ENCODE peak calls at places on chromosomes 11 and 22, in seven cellular contexts. K is body of pancreas, V is adrenal gland, X is transverse colon, T is tibial nerve, S is ovary, H is IMR-90. U is an unnamed sample. For H3K27me3, the result is how much of the 10 kb centered on the place peaks cover.

GRCh38 chr22:27726344-27726725 is 75.2 kb downstream of the MN1 start:
- DNase-seq in T (no peak), H (no peak), X (no peak), V (no peak), S (no peak), K (no peak), U (no peak)

GRCh38 chr11:34335801-34336200 is 22.0 kb downstream of the ABTB2 start:
- DNase-seq in T (no peak), S (no peak), K (no peak), V (no peak), H (no peak), X (no peak), U (no peak)

GRCh38 chr11:69683764-69684333 is 8.7 kb upstream of the LTO1 start:
- DNase-seq in T (no peak), X (peak), H (no peak), K (no peak), V (no peak), S (no peak), U (peak)

GRCh38 chr22:36365020-36365411 is 22.8 kb downstream of the MYH9 start:
- DNase-seq in X (peak), V (peak), K (no peak), H (peak), S (no peak), T (no peak), U (peak)

GRCh38 chr11:126257144-126257543 is 11.6 kb downstream of the SRPRA start:
- DNase-seq in K (no peak), V (no peak), S (no peak), T (no peak), X (no peak), H (no peak), U (no peak)

GRCh38 chr22:41094036-41094435 is 1.6 kb downstream of the EP300 start:
- DNase-seq in T (no peak), K (no peak), H (peak), V (no peak), S (no peak), X (peak), U (no peak)

GRCh38 chr11:124611016-124611571 is at the start of gene PANX3:
- DNase-seq in H (no peak), T (no peak), V (no peak), X (no peak), K (no peak), S (no peak), U (no peak)

GRCh38 chr11:74870485-74870884 is 78.4 kb downstream of the XRRA1 start:
- DNase-seq in T (no peak), V (no peak), X (no peak), H (peak), S (no peak), K (no peak), U (no peak)

GRCh38 chr11:32162906-32163305 is 72.0 kb downstream of the RCN1 start:
- DNase-seq in S (no peak), X (no peak), V (no peak), T (no peak), K (no peak), H (no peak), U (no peak)

GRCh38 chr11:119741369-119742262 is 12.6 kb upstream of the NECTIN1 start:
- DNase-seq in V (no peak), S (peak), H (no peak), X (peak), K (peak), T (no peak), U (peak)

GRCh38 chr11:1879342-1879940 is 12.3 kb downstream of the PRR33 start:
- DNase-seq in X (no peak), K (no peak), V (peak), T (no peak), H (no peak), S (peak), U (no peak)

GRCh38 chr22:41314821-41315220 is 13.5 kb downstream of the ZC3H7B start:
- DNase-seq in X (no peak), H (no peak), S (no peak), V (no peak), K (no peak), T (no peak), U (no peak)

GRCh38 chr11:22432331-22433065 is 94.3 kb downstream of the SLC17A6 start:
- DNase-seq in H (peak), V (peak), K (peak), T (peak), S (peak), X (no peak), U (no peak)

GRCh38 chr11:65787649-65788622 is 1.1 kb downstream of the OVOL1 start:
- DNase-seq in K (peak), S (no peak), H (no peak), V (no peak), X (peak), T (no peak), U (peak)

GRCh38 chr11:69211540-69212120 is 55.9 kb downstream of the SMIM38 start:
- DNase-seq in V (peak), K (no peak), S (no peak), X (no peak), T (no peak), H (no peak), U (no peak)

GRCh38 chr11:64759131-64759721 is 548 bp downstream of the PYGM start:
- DNase-seq in S (peak), H (no peak), K (no peak), X (no peak), V (no peak), T (no peak), U (peak)

GRCh38 chr11:22338465-22338810 is 257 bp downstream of the SLC17A6 start:
- DNase-seq in H (no peak), S (no peak), K (no peak), T (no peak), X (no peak), V (no peak), U (no peak)

GRCh38 chr22:48493733-48494132 is 1333.9 kb downstream of the BRD1 start:
- DNase-seq in T (no peak), V (no peak), X (no peak), H (no peak), K (no peak), S (peak), U (no peak)

GRCh38 chr11:124751391-124751740 is 689 bp downstream of the VSIG2 start:
- DNase-seq in H (no peak), S (no peak), T (no peak), X (no peak), V (no peak), K (no peak), U (no peak)

GRCh38 chr11:19398772-19399542 is 158.2 kb upstream of the E2F8 start:
- DNase-seq in K (peak), S (peak), H (peak), T (peak), V (peak), X (peak), U (peak)

GRCh38 chr22:50481440-50482106 is at the start of gene ADM2:
- DNase-seq in T (no peak), H (no peak), X (peak), K (peak), S (no peak), V (no peak), U (peak)

GRCh38 chr22:48096846-48097665 is 1334.6 kb downstream of the TBC1D22A start:
- DNase-seq in T (no peak), S (no peak), H (no peak), V (no peak), X (no peak), K (no peak), U (no peak)

GRCh38 chr22:23289851-23290724 is 109.8 kb downstream of the BCR start:
- DNase-seq in K (peak), V (peak), S (peak), X (peak), T (peak), H (peak), U (peak)

GRCh38 chr22:27139935-27140493 is 482.6 kb downstream of the MIAT start:
- DNase-seq in K (no peak), S (peak), H (peak), T (no peak), X (no peak), V (no peak), U (peak)

GRCh38 chr11:112605093-112605666 is 344.5 kb upstream of the PLET1 start:
- DNase-seq in H (peak), V (no peak), S (no peak), T (no peak), K (no peak), X (no peak), U (no peak)

GRCh38 chr11:65555693-65556231 is 2.4 kb downstream of the LTBP3 start:
- DNase-seq in S (peak), V (peak), T (no peak), X (no peak), K (peak), H (peak), U (peak)

GRCh38 chr11:102147632-102148031 is 37.4 kb downstream of the YAP1 start:
- DNase-seq in T (no peak), K (no peak), X (no peak), V (no peak), H (no peak), S (no peak), U (no peak)

GRCh38 chr22:38314140-38314991 is 2.9 kb downstream of the CSNK1E start:
- DNase-seq in V (no peak), K (no peak), S (peak), X (peak), H (peak), T (no peak), U (no peak)
- TF ChIP-seq POLR2A in V (no peak), K (no peak), S (no peak), X (peak), H (peak), T (no peak), U (no peak)

GRCh38 chr11:9905562-9905961 is 241.7 kb downstream of the SWAP70 start:
- DNase-seq in V (no peak), T (no peak), H (no peak), K (no peak), S (no peak), X (no peak), U (no peak)
- H3K27ac ChIP-seq in V (peak), T (peak), H (peak), K (no peak), S (no peak), X (no peak), U (no peak)

GRCh38 chr22:17518379-17518778 is 44.9 kb upstream of the SLC25A18 start:
- DNase-seq in S (no peak), H (no peak), X (no peak), V (no peak), T (no peak), K (no peak), U (no peak)

GRCh38 chr22:17523925-17524324 is 39.4 kb upstream of the SLC25A18 start:
- DNase-seq in K (no peak), V (no peak), X (no peak), H (no peak), S (no peak), T (no peak), U (no peak)
- H3K27me3 ChIP-seq in K (under half), V (under half), X (under half), H (under half), S (under half), T (under half), U (under half)

GRCh38 chr11:116851631-116852030 is 14.2 kb upstream of the APOA1 start:
- DNase-seq in S (no peak), V (no peak), K (no peak), H (no peak), X (peak), T (no peak), U (no peak)

GRCh38 chr11:116849491-116849890 is 12.1 kb upstream of the APOA1 start:
- DNase-seq in S (no peak), T (no peak), V (no peak), K (no peak), X (no peak), H (no peak), U (no peak)

GRCh38 chr11:116847612-116848011 is 10.2 kb upstream of the APOA1 start:
- DNase-seq in T (no peak), X (no peak), V (no peak), K (no peak), H (no peak), S (no peak), U (no peak)

GRCh38 chr11:116852261-116853125 is 15.1 kb upstream of the APOA1 start:
- DNase-seq in S (peak), T (no peak), H (peak), V (no peak), K (no peak), X (peak), U (no peak)

GRCh38 chr11:116849060-116849459 is 11.6 kb upstream of the APOA1 start:
- DNase-seq in T (no peak), X (no peak), H (no peak), V (no peak), S (no peak), K (no peak), U (no peak)
- TF ChIP-seq POLR2A in T (no peak), X (no peak), H (no peak), V (no peak), S (no peak), K (no peak), U (no peak)

DNA sequence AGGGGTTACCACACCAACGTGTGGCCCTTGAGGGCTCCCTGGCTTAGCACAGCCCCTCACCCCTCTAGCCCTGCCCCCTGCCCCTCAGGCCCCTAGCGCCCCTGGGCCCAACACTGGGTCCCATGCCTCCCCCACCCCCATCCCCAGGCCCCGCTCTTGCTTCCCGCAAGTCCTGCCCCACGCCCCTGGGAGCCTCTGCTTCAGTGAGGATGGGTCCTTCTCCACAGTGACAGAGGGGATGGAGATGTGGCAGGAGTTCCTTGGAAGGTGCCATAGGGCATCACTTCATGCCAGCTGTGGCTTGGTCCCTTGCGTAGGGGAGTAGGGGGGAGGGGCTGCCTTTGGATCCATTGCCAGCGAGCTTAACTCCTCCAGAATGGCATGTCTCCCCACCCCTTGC is 9.5 kb upstream of the TBC1D22A start:
- DNase-seq in K (no peak), T (no peak), V (no peak), X (no peak), S (no peak), H (no peak), U (no peak)
- H3K27ac ChIP-seq in K (no peak), T (peak), V (peak), X (peak), S (no peak), H (peak), U (no peak)

GRCh38 chr11:17719028-17719939 is at the start of gene MYOD1:
- DNase-seq in V (no peak), S (no peak), H (no peak), K (no peak), X (no peak), T (no peak), U (no peak)
- H3K27me3 ChIP-seq in V (half or more), S (under half), H (half or more), K (under half), X (half or more), T (under half), U (under half)

GRCh38 chr22:19496324-19496630 is 16.6 kb downstream of the CDC45 start:
- DNase-seq in T (no peak), V (no peak), H (no peak), S (no peak), X (no peak), K (no peak), U (no peak)

GRCh38 chr22:19498154-19498865 is 18.6 kb downstream of the CDC45 start:
- DNase-seq in K (no peak), V (no peak), T (no peak), H (no peak), X (no peak), S (no peak), U (no peak)

GRCh38 chr22:19498866-19499190 is 19.1 kb downstream of the CDC45 start:
- DNase-seq in K (no peak), X (no peak), T (no peak), S (no peak), H (no peak), V (no peak), U (no peak)

GRCh38 chr22:19495562-19496323 is 16.0 kb downstream of the CDC45 start:
- DNase-seq in V (no peak), H (peak), X (no peak), T (no peak), S (no peak), K (no peak), U (no peak)

DNA sequence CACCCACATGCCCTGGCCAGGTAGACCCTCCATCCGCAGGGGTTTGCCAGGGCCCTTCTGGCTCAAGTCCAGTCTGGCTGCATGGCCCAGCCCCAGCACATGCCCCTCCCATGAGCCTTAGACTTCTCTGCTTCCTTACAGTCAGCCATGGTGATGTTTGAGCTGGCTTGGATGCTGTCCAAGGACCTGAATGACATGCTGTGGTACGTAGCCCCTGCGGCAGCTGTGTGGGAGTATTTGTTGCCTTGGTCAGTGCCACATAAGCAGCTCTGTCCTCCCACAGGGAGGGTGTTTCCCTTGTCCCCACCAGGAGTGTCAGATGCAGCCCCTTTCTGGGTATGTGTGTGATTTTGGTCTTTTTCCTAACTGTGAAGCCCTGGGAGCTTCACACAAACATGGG is 17.5 kb downstream of the CDC45 start:
- DNase-seq in S (no peak), V (no peak), T (no peak), H (peak), K (no peak), X (no peak), U (no peak)
- TF ChIP-seq POLR2A in S (no peak), V (no peak), T (no peak), H (peak), K (no peak), X (no peak), U (no peak)

GRCh38 chr22:32532819-32533128 is 58.2 kb downstream of the FBXO7 start:
- DNase-seq in V (no peak), X (no peak), K (no peak), H (no peak), S (no peak), T (peak), U (no peak)
- H3K27ac ChIP-seq in V (peak), X (peak), K (peak), H (peak), S (peak), T (peak), U (peak)

DNA sequence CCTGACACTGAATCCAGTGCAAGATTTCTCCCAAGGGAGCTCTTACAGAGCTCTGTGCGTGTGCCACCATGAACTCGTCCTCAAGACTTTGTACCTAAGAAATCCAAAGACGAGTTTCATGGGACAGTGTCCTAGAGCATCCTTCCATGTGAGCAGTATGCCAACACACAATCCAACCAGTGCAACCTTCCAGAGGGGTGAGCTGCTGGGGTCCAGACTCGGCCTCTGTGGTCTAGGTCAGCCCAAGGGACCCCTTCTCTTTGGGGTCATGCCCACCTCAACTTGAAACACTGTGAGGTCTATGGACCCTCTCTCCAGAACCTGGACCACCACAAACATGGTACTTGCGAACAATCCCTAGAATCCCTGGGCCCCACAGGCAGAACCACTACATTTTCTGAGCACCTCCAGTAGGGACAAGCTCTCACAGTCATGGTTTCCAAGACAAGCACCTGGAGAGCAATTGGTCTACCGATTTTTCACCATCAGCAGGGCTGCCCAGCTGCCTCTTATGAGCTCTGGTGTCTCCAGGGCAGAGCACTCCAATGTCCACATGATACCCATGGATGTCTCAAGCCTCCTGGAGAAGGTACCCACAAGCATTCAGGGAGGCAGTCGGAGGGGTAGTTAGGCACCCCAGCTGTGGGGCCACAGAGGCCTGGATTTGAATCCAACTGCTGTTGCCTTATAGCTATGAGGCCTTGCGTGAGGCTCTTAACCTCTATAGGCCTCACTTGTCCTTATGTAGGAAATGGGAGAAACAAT is 7.7 kb downstream of the CHST1 start:
- DNase-seq in S (no peak), K (no peak), H (no peak), V (peak), T (no peak), X (no peak), U (no peak)
- H3K27me3 ChIP-seq in S (under half), K (under half), H (under half), V (under half), T (under half), X (half or more), U (under half)

U was measured in thyroid gland.